ENCODE peak calls at places on chromosomes 16 and 17, in four cellular contexts. H is Peyer's patch, C is fibroblast of pulmonary artery, J is left ventricle myocardium inferior. U is an unnamed sample.

GRCh38 chr17:57132663-57133062 is 47.6 kb downstream of the AKAP1 start:
- DNase-seq in H (no peak), C (no peak), J (no peak), U (no peak)

GRCh38 chr17:78364436-78365281 is 4.8 kb upstream of the SOCS3 start:
- DNase-seq in H (no peak), C (no peak), J (no peak), U (no peak)

GRCh38 chr16:77723108-77723514 is 797 bp downstream of the NUDT7 start:
- DNase-seq in H (no peak), C (peak), J (peak), U (peak)

GRCh38 chr16:16991711-16992110 is 479.0 kb downstream of the XYLT1 start:
- DNase-seq in H (no peak), C (no peak), J (no peak), U (no peak)

GRCh38 chr17:280216-280615 is 72.4 kb downstream of the RPH3AL start:
- DNase-seq in H (peak), C (no peak), J (no peak), U (no peak)

GRCh38 chr16:83727751-83728352 is 79.9 kb upstream of the HSBP1 start:
- DNase-seq in H (no peak), C (no peak), J (no peak), U (no peak)

GRCh38 chr17:15782809-15783208 is 50.7 kb downstream of the TBC1D26 start:
- DNase-seq in H (peak), C (peak), J (peak), U (no peak)

GRCh38 chr17:50292465-50292864 is 18.2 kb downstream of the TMEM92 start:
- DNase-seq in H (no peak), C (no peak), J (no peak), U (no peak)

GRCh38 chr16:81754810-81755209 is 24.3 kb upstream of the PLCG2 start:
- DNase-seq in H (no peak), C (no peak), J (no peak), U (no peak)

GRCh38 chr16:51426276-51426675 is 275.2 kb upstream of the SALL1 start:
- DNase-seq in H (no peak), C (no peak), J (no peak), U (no peak)

GRCh38 chr17:75757086-75757681 is 7.8 kb downstream of the GALK1 start:
- DNase-seq in H (no peak), C (no peak), J (no peak), U (no peak)

GRCh38 chr17:55282379-55282702 is 17.6 kb downstream of the HLF start:
- DNase-seq in H (no peak), C (no peak), J (no peak), U (no peak)

GRCh38 chr16:1980026-1980769 is 1.1 kb downstream of the NOXO1 start:
- DNase-seq in H (no peak), C (no peak), J (no peak), U (no peak)

GRCh38 chr16:683396-684066 is 603 bp downstream of the JMJD8 start:
- DNase-seq in H (no peak), C (no peak), J (no peak), U (no peak)

GRCh38 chr17:17712268-17712924 is 31.1 kb downstream of the RAI1 start:
- DNase-seq in H (no peak), C (peak), J (no peak), U (peak)

GRCh38 chr17:28174352-28175046 is 132.0 kb downstream of the NLK start:
- DNase-seq in H (no peak), C (no peak), J (no peak), U (peak)

GRCh38 chr16:15464401-15465186 is 30.2 kb downstream of the BMERB1 start:
- DNase-seq in H (no peak), C (no peak), J (no peak), U (no peak)

GRCh38 chr17:49018673-49019215 is 21.6 kb downstream of the IGF2BP1 start:
- DNase-seq in H (no peak), C (no peak), J (no peak), U (no peak)

GRCh38 chr17:81556175-81556691 is 4.1 kb upstream of the FAAP100 start:
- DNase-seq in H (peak), C (peak), J (no peak), U (no peak)

GRCh38 chr17:38926290-38927070 is 1.1 kb downstream of the LASP1NB start:
- DNase-seq in H (no peak), C (no peak), J (no peak), U (no peak)

GRCh38 chr16:66568355-66568754 is 2.1 kb downstream of the CMTM1 start:
- DNase-seq in H (no peak), C (peak), J (no peak), U (no peak)

GRCh38 chr17:17151055-17151454 is 55.1 kb downstream of the PLD6 start:
- DNase-seq in H (no peak), C (peak), J (no peak), U (no peak)

GRCh38 chr17:81966343-81967243 is 5.6 kb upstream of the NOTUM start:
- DNase-seq in H (peak), C (peak), J (peak), U (no peak)

GRCh38 chr17:28041844-28042656 is 427 bp upstream of the NLK start:
- DNase-seq in H (no peak), C (no peak), J (no peak), U (no peak)

DNA sequence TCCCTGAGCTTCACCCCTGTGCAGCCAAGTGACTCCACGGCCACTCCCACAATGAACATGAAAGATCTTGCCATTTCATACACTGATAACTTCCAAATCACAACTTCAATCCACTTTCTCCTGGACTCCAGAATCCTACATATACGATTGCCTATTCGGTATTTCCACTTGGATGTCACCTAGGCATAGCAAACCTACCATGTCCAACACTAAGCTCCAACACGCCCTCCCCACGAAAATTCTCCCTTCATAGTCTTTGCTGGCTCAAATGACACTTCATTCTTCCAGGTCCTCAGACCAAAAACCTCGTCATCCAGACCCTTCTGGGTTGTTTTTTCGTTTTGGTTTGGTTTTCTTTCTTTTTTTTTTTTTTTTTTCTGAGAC is 1.9 kb downstream of the GLTPD2 start:
- DNase-seq in H (no peak), C (no peak), J (no peak), U (no peak)
- H3K4me3 ChIP-seq in H (peak), C (peak), J (peak), U (peak)

DNA sequence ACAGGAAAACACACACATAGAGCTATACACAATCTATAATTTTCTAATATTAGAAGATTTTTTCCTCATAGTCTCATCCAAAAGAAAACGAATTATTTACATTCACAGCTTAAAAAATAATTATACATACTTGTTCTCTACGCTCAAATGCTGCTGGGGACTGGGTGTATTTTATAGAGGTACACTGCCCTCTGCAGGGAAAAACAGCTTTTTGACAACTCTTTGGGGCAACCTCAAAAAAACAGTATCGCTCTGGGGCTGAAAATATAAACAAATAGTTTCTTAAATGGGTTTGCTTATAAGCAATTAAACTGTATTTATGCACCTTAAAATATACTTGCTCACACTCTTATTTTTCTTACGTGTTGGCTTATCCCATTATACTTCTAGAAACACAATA is 261.8 kb upstream of the PSMD7 start:
- DNase-seq in H (no peak), C (peak), J (no peak), U (no peak)
- TF ChIP-seq CTCF in H (no peak), C (peak), J (peak), U (peak)

GRCh38 chr16:86285421-86285820 is 224.9 kb upstream of the FOXF1 start:
- DNase-seq in H (no peak), C (no peak), J (no peak), U (no peak)

GRCh38 chr16:86285938-86286921 is 224.1 kb upstream of the FOXF1 start:
- DNase-seq in H (no peak), C (no peak), J (no peak), U (no peak)

GRCh38 chr16:86287641-86288201 is 222.6 kb upstream of the FOXF1 start:
- DNase-seq in H (no peak), C (no peak), J (no peak), U (no peak)

GRCh38 chr16:86288716-86289294 is 221.5 kb upstream of the FOXF1 start:
- DNase-seq in H (no peak), C (no peak), J (no peak), U (no peak)

GRCh38 chr16:86286991-86287640 is 223.2 kb upstream of the FOXF1 start:
- DNase-seq in H (no peak), C (no peak), J (no peak), U (no peak)
- H3K4me3 ChIP-seq in H (peak), C (no peak), J (no peak), U (no peak)

DNA sequence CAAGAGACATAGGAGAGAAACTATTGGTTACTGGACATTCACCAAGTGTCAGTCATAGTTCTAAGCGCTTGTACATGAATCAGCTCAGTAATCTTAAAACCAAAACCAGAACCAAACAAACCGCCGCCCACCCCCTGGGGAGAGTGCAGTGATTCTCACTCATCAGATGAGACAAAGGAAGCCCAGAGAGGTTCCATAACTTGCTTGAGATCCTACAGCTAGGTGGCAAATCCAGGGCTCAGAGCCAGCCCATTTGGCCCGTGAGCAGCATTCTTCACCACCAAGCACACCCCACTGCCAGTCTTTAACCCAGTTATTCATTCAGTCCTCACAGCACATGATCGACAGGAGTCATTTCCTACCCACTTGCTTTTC is 37.2 kb upstream of the RGS9 start:
- DNase-seq in H (peak), C (peak), J (peak), U (peak)
- TF ChIP-seq CTCF in H (no peak), C (no peak), J (no peak), U (no peak)

GRCh38 chr16:86930001-86930400 is 351.7 kb downstream of the FOXL1 start:
- DNase-seq in H (no peak), C (no peak), J (no peak), U (no peak)

GRCh38 chr16:86930663-86931062 is 352.3 kb downstream of the FOXL1 start:
- DNase-seq in H (no peak), C (no peak), J (no peak), U (no peak)

GRCh38 chr16:86932130-86932982 is 354.0 kb downstream of the FOXL1 start:
- DNase-seq in H (no peak), C (no peak), J (no peak), U (no peak)

GRCh38 chr16:86929149-86929871 is 351.0 kb downstream of the FOXL1 start:
- DNase-seq in H (no peak), C (peak), J (peak), U (no peak)

GRCh38 chr16:86931410-86931941 is 353.1 kb downstream of the FOXL1 start:
- DNase-seq in H (no peak), C (peak), J (peak), U (no peak)
- H3K4me3 ChIP-seq in H (no peak), C (no peak), J (peak), U (no peak)

DNA sequence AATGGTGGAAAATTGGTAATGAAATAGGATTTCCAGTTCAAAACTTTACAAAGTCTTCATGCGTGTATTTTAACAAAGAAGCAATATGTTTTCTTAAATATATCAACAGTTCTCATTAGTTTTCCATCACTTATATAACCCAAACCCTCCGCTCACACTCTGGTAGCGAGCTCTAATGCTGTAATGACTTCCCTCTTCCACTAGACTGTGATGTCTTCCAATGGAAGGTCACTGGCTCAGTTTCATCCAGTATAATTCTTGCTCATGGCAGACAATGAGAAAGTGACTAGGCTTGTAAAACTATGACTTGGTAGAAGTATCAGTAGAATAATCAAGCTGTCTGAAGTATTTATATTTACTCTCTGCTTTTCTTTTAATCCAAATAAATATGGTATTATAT is 32.8 kb downstream of the NETO2 start:
- DNase-seq in H (no peak), C (peak), J (no peak), U (no peak)
- TF ChIP-seq CTCF in H (no peak), C (peak), J (no peak), U (no peak)